ENCODE peak calls at places on chromosomes 3 and 15, in four cellular contexts. One of them, this sample, is unnamed.

GRCh38 chr3:143171656-143172055 is 52.1 kb downstream of the CHST2 start:
- DNase-seq in NCI-H774: no peak
- DNase-seq in A549: no peak
- DNase-seq in effector CD4-positive, alpha-beta T cell: no peak
- DNase-seq in this sample: no peak

GRCh38 chr3:37847689-37848088 is 14.0 kb upstream of the CTDSPL start:
- DNase-seq in NCI-H774: no peak
- DNase-seq in A549: no peak
- DNase-seq in effector CD4-positive, alpha-beta T cell: no peak
- DNase-seq in this sample: no peak

GRCh38 chr3:48845170-48845569 is 2.5 kb downstream of the PRKAR2A start:
- DNase-seq in A549: no peak
- DNase-seq in effector CD4-positive, alpha-beta T cell: no peak
- DNase-seq in NCI-H774: no peak
- DNase-seq in this sample: no peak

GRCh38 chr3:150925751-150926201 is 20.5 kb upstream of the MINDY4B start:
- DNase-seq in effector CD4-positive, alpha-beta T cell: peak
- DNase-seq in NCI-H774: peak
- DNase-seq in A549: peak
- DNase-seq in this sample: peak

GRCh38 chr15:57114070-57114469 is 195.6 kb downstream of the TCF12 start:
- DNase-seq in A549: no peak
- DNase-seq in NCI-H774: no peak
- DNase-seq in effector CD4-positive, alpha-beta T cell: no peak
- DNase-seq in this sample: no peak

GRCh38 chr3:54853573-54854404 is 74.1 kb downstream of the LRTM1 start:
- DNase-seq in effector CD4-positive, alpha-beta T cell: no peak
- DNase-seq in NCI-H774: peak
- DNase-seq in A549: peak
- DNase-seq in this sample: peak

GRCh38 chr3:99645277-99646106 is 7.1 kb downstream of the COL8A1 start:
- DNase-seq in NCI-H774: no peak
- DNase-seq in A549: peak
- DNase-seq in effector CD4-positive, alpha-beta T cell: no peak
- DNase-seq in this sample: no peak

GRCh38 chr15:72758195-72758594 is 25.4 kb downstream of the ADPGK start:
- DNase-seq in NCI-H774: no peak
- DNase-seq in A549: peak
- DNase-seq in effector CD4-positive, alpha-beta T cell: no peak
- DNase-seq in this sample: no peak

GRCh38 chr15:31292391-31293020 is 34.1 kb upstream of the KLF13 start:
- DNase-seq in A549: no peak
- DNase-seq in NCI-H774: no peak
- DNase-seq in effector CD4-positive, alpha-beta T cell: no peak
- DNase-seq in this sample: no peak

GRCh38 chr3:46924921-46925584 is 47.5 kb downstream of the PTH1R start:
- DNase-seq in A549: no peak
- DNase-seq in NCI-H774: no peak
- DNase-seq in effector CD4-positive, alpha-beta T cell: no peak
- DNase-seq in this sample: no peak

GRCh38 chr3:48268936-48269551 is 28.1 kb downstream of the ZNF589 start:
- DNase-seq in effector CD4-positive, alpha-beta T cell: no peak
- DNase-seq in NCI-H774: no peak
- DNase-seq in A549: no peak
- DNase-seq in this sample: no peak

GRCh38 chr15:74808840-74809229 is 3.8 kb upstream of the LMAN1L start:
- DNase-seq in A549: no peak
- DNase-seq in effector CD4-positive, alpha-beta T cell: no peak
- DNase-seq in NCI-H774: no peak
- DNase-seq in this sample: no peak

GRCh38 chr3:160685144-160685766 is 8.3 kb downstream of the ARL14 start:
- DNase-seq in NCI-H774: no peak
- DNase-seq in effector CD4-positive, alpha-beta T cell: no peak
- DNase-seq in A549: peak
- DNase-seq in this sample: no peak

GRCh38 chr3:191238321-191238817 is 39.3 kb downstream of the OSTN start:
- DNase-seq in NCI-H774: peak
- DNase-seq in effector CD4-positive, alpha-beta T cell: no peak
- DNase-seq in A549: peak
- DNase-seq in this sample: no peak

GRCh38 chr3:143084856-143085731 is 34.5 kb upstream of the CHST2 start:
- DNase-seq in NCI-H774: no peak
- DNase-seq in A549: peak
- DNase-seq in effector CD4-positive, alpha-beta T cell: no peak
- DNase-seq in this sample: peak

GRCh38 chr15:57761562-57761961 is 55.0 kb downstream of the POLR2M start:
- DNase-seq in A549: no peak
- DNase-seq in effector CD4-positive, alpha-beta T cell: no peak
- DNase-seq in NCI-H774: no peak
- DNase-seq in this sample: no peak

GRCh38 chr3:138259126-138259525 is 70.5 kb downstream of the NME9 start:
- DNase-seq in A549: no peak
- DNase-seq in effector CD4-positive, alpha-beta T cell: no peak
- DNase-seq in NCI-H774: no peak
- DNase-seq in this sample: no peak

GRCh38 chr15:100108846-100109245 is 232.9 kb downstream of the ADAMTS17 start:
- DNase-seq in A549: no peak
- DNase-seq in effector CD4-positive, alpha-beta T cell: no peak
- DNase-seq in NCI-H774: no peak
- DNase-seq in this sample: no peak

GRCh38 chr15:57333487-57333886 is 42.8 kb upstream of the CGNL1 start:
- DNase-seq in A549: no peak
- DNase-seq in effector CD4-positive, alpha-beta T cell: no peak
- DNase-seq in NCI-H774: no peak
- DNase-seq in this sample: no peak

GRCh38 chr3:42503251-42503924 is 945 bp downstream of the VIPR1 start:
- DNase-seq in A549: no peak
- DNase-seq in NCI-H774: no peak
- DNase-seq in effector CD4-positive, alpha-beta T cell: no peak
- DNase-seq in this sample: no peak

GRCh38 chr3:135851201-135852061 is 114.1 kb upstream of the PPP2R3A start:
- DNase-seq in A549: no peak
- DNase-seq in NCI-H774: peak
- DNase-seq in effector CD4-positive, alpha-beta T cell: no peak
- DNase-seq in this sample: no peak

GRCh38 chr15:89542369-89542768 is 32.9 kb upstream of the TICRR start:
- DNase-seq in effector CD4-positive, alpha-beta T cell: no peak
- DNase-seq in NCI-H774: no peak
- DNase-seq in A549: no peak
- DNase-seq in this sample: no peak

GRCh38 chr15:48868549-48868948 is 9.4 kb upstream of the EID1 start:
- DNase-seq in NCI-H774: no peak
- DNase-seq in effector CD4-positive, alpha-beta T cell: no peak
- DNase-seq in A549: peak
- DNase-seq in this sample: no peak

GRCh38 chr3:48561045-48561736 is 2.4 kb downstream of the UCN2 start:
- DNase-seq in effector CD4-positive, alpha-beta T cell: no peak
- DNase-seq in A549: no peak
- DNase-seq in NCI-H774: no peak
- DNase-seq in this sample: peak

This sample was measured in GM10248.